ENCODE peak calls at places on chromosome 19, in seven cellular contexts. S is CD8-positive, alpha-beta T cell; E is thoracic aorta; A is esophagus squamous epithelium; J is body of pancreas; O is colonic mucosa; U is lung. I is an unnamed sample.

GRCh38 chr19:11843741-11844140 is 4.8 kb upstream of the ZNF439 start:
- DNase-seq in A (no peak), S (no peak), E (no peak), U (no peak), J (no peak), O (no peak), I (no peak)

GRCh38 chr19:42291437-42291815 is 10.5 kb upstream of the PRR19 start:
- DNase-seq in O (peak; percentile 78), S (no peak), U (no peak), A (no peak), E (no peak), J (no peak), I (no peak)

GRCh38 chr19:13099073-13099999 is 3.3 kb downstream of the LYL1 start:
- DNase-seq in U (peak; percentile 76), S (peak; percentile 80), O (peak; percentile 81), E (no peak), J (no peak), A (no peak), I (peak; percentile 62)

GRCh38 chr19:51338563-51339312 is 3.2 kb downstream of the VSIG10L start:
- DNase-seq in S (peak; percentile 86), U (peak; percentile 82), J (peak; percentile 81), O (peak; percentile 91), E (peak; percentile 66), A (peak; percentile 49), I (peak; percentile 53)

GRCh38 chr19:57068921-57069697 is 50.7 kb upstream of the USP29 start:
- DNase-seq in U (no peak), S (no peak), O (no peak), E (no peak), J (peak; percentile 11), A (no peak), I (no peak)

GRCh38 chr19:49847731-49848696 is 2.9 kb upstream of the PTOV1 start:
- DNase-seq in J (no peak), U (no peak), S (no peak), O (no peak), E (no peak), A (no peak), I (peak; percentile 87)

GRCh38 chr19:47280183-47280797 is 5.6 kb downstream of the INAFM1 start:
- DNase-seq in J (no peak), A (no peak), O (no peak), S (peak; percentile 56), U (no peak), E (no peak), I (peak; percentile 21)

GRCh38 chr19:39110263-39110967 is 15.2 kb upstream of the PAK4 start:
- DNase-seq in E (no peak), O (peak; percentile 70), U (peak; percentile 47), A (no peak), J (peak; percentile 80), S (peak; percentile 83), I (peak; percentile 26)

GRCh38 chr19:34555447-34555846 is 73.9 kb downstream of the WTIP start:
- DNase-seq in S (no peak), J (no peak), E (no peak), U (no peak), A (no peak), O (no peak), I (peak; percentile 12)

GRCh38 chr19:3398114-3398899 is 31.9 kb downstream of the NFIC start:
- DNase-seq in O (peak; percentile 62), S (no peak), U (peak; percentile 77), J (peak; percentile 84), A (no peak), E (no peak), I (peak; percentile 44)

GRCh38 chr19:21586341-21587116 is 81.1 kb downstream of the ZNF429 start:
- DNase-seq in J (peak; percentile 68), E (no peak), U (no peak), O (no peak), A (no peak), S (peak; percentile 37), I (no peak)

GRCh38 chr19:900302-901111 is 7.2 kb downstream of the RNU6-9 start:
- DNase-seq in O (peak; percentile 51), U (no peak), S (peak; percentile 36), A (no peak), J (no peak), E (no peak), I (peak; percentile 42)

GRCh38 chr19:17341845-17342244 is 4.5 kb downstream of the GTPBP3 start:
- DNase-seq in A (no peak), U (no peak), S (no peak), E (no peak), O (no peak), J (no peak), I (no peak)

GRCh38 chr19:17339088-17339741 is 1.9 kb downstream of the GTPBP3 start:
- DNase-seq in S (no peak), E (no peak), J (no peak), U (no peak), A (no peak), O (peak; percentile 65), I (no peak)

GRCh38 chr19:17341386-17341785 is 4.0 kb downstream of the GTPBP3 start:
- DNase-seq in O (no peak), A (no peak), U (no peak), S (no peak), E (no peak), J (no peak), I (no peak)

GRCh38 chr19:17340302-17340870 is 3.0 kb downstream of the GTPBP3 start:
- DNase-seq in J (no peak), O (peak; percentile 84), E (no peak), A (no peak), U (no peak), S (no peak), I (no peak)

GRCh38 chr19:17340871-17341357 is 3.6 kb downstream of the GTPBP3 start:
- DNase-seq in J (no peak), E (no peak), U (no peak), S (no peak), O (no peak), A (no peak), I (no peak)
- H3K4me3 ChIP-seq in J (no peak overlapping the region), E (no peak overlapping the region), U (no peak overlapping the region), S (no peak overlapping the region), O (no peak overlapping the region), A (no peak overlapping the region), I (no peak overlapping the region)

GRCh38 chr19:8695501-8695900 is 3.1 kb downstream of the ACTL9 start:
- DNase-seq in E (no peak), S (no peak), O (no peak), A (no peak), J (no peak), U (no peak), I (no peak)

GRCh38 chr19:8695911-8696310 is 2.7 kb downstream of the ACTL9 start:
- DNase-seq in A (no peak), S (no peak), U (no peak), E (no peak), O (no peak), J (no peak), I (no peak)

GRCh38 chr19:8697671-8698432 is 743 bp downstream of the ACTL9 start:
- DNase-seq in S (no peak), J (no peak), E (no peak), U (no peak), O (no peak), A (no peak), I (no peak)

GRCh38 chr19:8698433-8699063 is at the start of gene ACTL9:
- DNase-seq in S (no peak), E (no peak), U (no peak), O (no peak), A (no peak), J (no peak), I (no peak)

GRCh38 chr19:8696993-8697392 is 1.6 kb downstream of the ACTL9 start:
- DNase-seq in U (no peak), J (no peak), O (no peak), E (no peak), S (no peak), A (no peak), I (no peak)
- H3K27me3 ChIP-seq in U (peaks cover 4% of the 10 kb centered on the region), J (no peaks in the 10 kb centered on the region), O (peaks cover 5% of the 10 kb centered on the region), E (no peaks in the 10 kb centered on the region), S (no peaks in the 10 kb centered on the region), A (peaks cover 5% of the 10 kb centered on the region), I (no peaks in the 10 kb centered on the region)

GRCh38 chr19:16026131-16026530 is 50.2 kb upstream of the TPM4 start:
- DNase-seq in A (no peak), O (no peak), S (no peak), U (no peak), J (no peak), E (no peak), I (no peak)

GRCh38 chr19:16024266-16025107 is 51.8 kb upstream of the TPM4 start:
- DNase-seq in S (no peak), U (no peak), A (no peak), E (no peak), J (no peak), O (no peak), I (no peak)

GRCh38 chr19:16023558-16023915 is 52.8 kb upstream of the TPM4 start:
- DNase-seq in S (no peak), J (no peak), E (no peak), O (no peak), U (no peak), A (no peak), I (no peak)

GRCh38 chr19:16026756-16027155 is 49.5 kb upstream of the TPM4 start:
- DNase-seq in S (no peak), O (no peak), A (no peak), J (no peak), E (no peak), U (no peak), I (no peak)

GRCh38 chr19:16025108-16026101 is 50.9 kb upstream of the TPM4 start:
- DNase-seq in S (no peak), J (peak; percentile 23), E (no peak), O (no peak), U (no peak), A (no peak), I (peak; percentile 29)
- TF ChIP-seq CTCF in S (no peak), J (peak; percentile 9), E (peak; percentile 53), O (peak; percentile 23), U (peak; percentile 11), A (peak; percentile 21), I (peak; percentile 61)

DNA sequence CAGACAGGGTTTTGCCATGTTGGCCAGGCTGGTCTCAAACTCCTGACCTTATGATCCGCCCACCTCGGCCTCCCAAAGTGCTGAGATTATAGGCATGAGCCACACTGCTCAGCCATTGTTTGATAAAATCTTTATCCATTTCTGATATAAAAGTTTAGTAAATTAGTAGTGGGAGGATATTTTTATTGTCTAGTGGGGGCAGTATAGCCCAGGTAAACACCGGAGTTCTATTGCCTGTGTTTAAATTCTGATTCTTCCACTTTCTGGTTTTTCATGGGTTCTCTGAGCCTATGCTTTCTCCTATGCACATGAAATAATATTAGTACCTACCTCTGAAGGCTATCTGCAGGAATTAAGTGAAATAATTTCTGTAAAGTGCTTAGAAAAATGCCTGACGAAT is 20.1 kb upstream of the ARHGEF18 start:
- DNase-seq in U (no peak), J (no peak), A (no peak), E (no peak), S (no peak), O (no peak), I (no peak)
- H3K4me3 ChIP-seq in U (no peak overlapping the region), J (no peak overlapping the region), A (no peak overlapping the region), E (no peak overlapping the region), S (no peak overlapping the region), O (no peak overlapping the region), I (no peak overlapping the region)